ENCODE peak calls at places on chromosomes 6 and 20, in four cellular contexts. O is A549, M is K562, R is GM12878. I is an unnamed sample.

GRCh38 chr6:7108196-7108963 is 619 bp downstream of the RREB1 start:
- DNase-seq in O (peak), M (peak), R (no peak), I (peak)

GRCh38 chr20:20546402-20546801 is 166.0 kb downstream of the RALGAPA2 start:
- DNase-seq in O (no peak), M (no peak), R (no peak), I (no peak)

GRCh38 chr6:168260385-168260987 is 59.1 kb downstream of the DACT2 start:
- DNase-seq in O (no peak), M (no peak), R (no peak), I (no peak)

GRCh38 chr6:148382856-148383255 is 40.2 kb downstream of the SASH1 start:
- DNase-seq in O (no peak), M (no peak), R (no peak), I (peak)

GRCh38 chr20:61835791-61836350 is 229.8 kb downstream of the TAF4 start:
- DNase-seq in O (no peak), M (no peak), R (no peak), I (no peak)

GRCh38 chr6:10194816-10195639 is 219.8 kb downstream of the TFAP2A start:
- DNase-seq in O (no peak), M (no peak), R (no peak), I (no peak)

GRCh38 chr20:44619294-44619693 is 32.2 kb downstream of the ADA start:
- DNase-seq in O (no peak), M (no peak), R (no peak), I (no peak)

GRCh38 chr6:6033858-6034257 is 27.1 kb upstream of the NRN1 start:
- DNase-seq in O (no peak), M (no peak), R (no peak), I (no peak)

GRCh38 chr6:33827546-33828451 is 24.0 kb upstream of the MLN start:
- DNase-seq in O (no peak), M (no peak), R (no peak), I (peak)

GRCh38 chr6:3805448-3806123 is 43.6 kb upstream of the FAM50B start:
- DNase-seq in O (no peak), M (no peak), R (no peak), I (peak)

GRCh38 chr6:117399126-117399525 is 26.6 kb downstream of the ROS1 start:
- DNase-seq in O (no peak), M (no peak), R (no peak), I (no peak)

GRCh38 chr6:109239192-109239917 is 142.9 kb downstream of the CD164 start:
- DNase-seq in O (no peak), M (no peak), R (no peak), I (no peak)

GRCh38 chr20:43188861-43189613 is 669 bp downstream of the PTPRT start:
- DNase-seq in O (no peak), M (no peak), R (no peak), I (no peak)

GRCh38 chr20:1528811-1529210 is 28.7 kb downstream of the SIRPD start:
- DNase-seq in O (no peak), M (no peak), R (no peak), I (peak)

GRCh38 chr6:79307321-79308036 is 73.0 kb upstream of the HMGN3 start:
- DNase-seq in O (no peak), M (no peak), R (no peak), I (no peak)

GRCh38 chr6:51842487-51843469 is 244.6 kb downstream of the PKHD1 start:
- DNase-seq in O (no peak), M (no peak), R (no peak), I (no peak)

GRCh38 chr6:163600781-163601180 is 186.3 kb downstream of the QKI start:
- DNase-seq in O (no peak), M (no peak), R (no peak), I (no peak)

GRCh38 chr6:163608060-163608752 is 193.7 kb downstream of the QKI start:
- DNase-seq in O (no peak), M (no peak), R (no peak), I (no peak)

GRCh38 chr6:163603395-163603794 is 188.9 kb downstream of the QKI start:
- DNase-seq in O (no peak), M (no peak), R (no peak), I (no peak)

GRCh38 chr6:163602851-163603250 is 188.3 kb downstream of the QKI start:
- DNase-seq in O (no peak), M (no peak), R (no peak), I (no peak)

DNA sequence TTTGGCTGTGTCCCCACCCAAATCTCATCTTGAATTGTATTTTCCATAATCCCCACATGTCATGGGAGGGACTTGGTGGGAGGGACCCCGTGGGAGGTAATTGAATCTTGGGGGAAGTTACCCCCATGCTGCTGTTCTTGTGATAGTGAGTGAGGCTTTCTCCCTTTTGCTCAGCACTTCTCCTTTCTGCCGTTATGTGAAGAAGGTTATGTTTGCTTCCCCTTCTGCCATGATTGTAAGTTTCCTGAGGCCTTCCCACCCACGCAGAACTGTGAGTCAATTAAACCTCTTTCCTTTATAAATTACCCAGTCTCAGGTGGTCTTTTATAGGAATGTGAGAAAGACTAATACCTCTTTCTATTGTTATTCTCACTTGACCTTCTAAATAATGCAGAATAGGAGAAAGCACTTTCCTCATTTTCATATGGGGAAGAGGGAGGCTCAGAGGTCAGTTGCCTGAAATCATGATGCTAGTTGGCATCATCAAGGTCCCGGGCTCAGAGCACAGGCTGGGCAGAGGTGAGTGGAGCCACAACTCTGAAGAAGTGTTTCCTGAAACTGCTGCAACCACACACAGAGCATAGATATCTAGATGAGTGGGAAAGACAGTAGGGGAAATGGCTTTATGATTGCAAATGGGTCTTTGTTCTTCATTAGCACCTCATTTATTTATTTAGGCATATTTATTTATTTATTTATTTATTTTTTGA is 191.0 kb downstream of the QKI start:
- DNase-seq in O (no peak), M (no peak), R (no peak), I (no peak)
- TF ChIP-seq ELK1 in O (no peak), M (no peak), R (no peak), I (no peak)

GRCh38 chr6:166406197-166406596 is 23.5 kb upstream of the MPC1 start:
- DNase-seq in O (no peak), M (no peak), R (no peak), I (no peak)

GRCh38 chr6:166405416-166405815 is 22.7 kb upstream of the MPC1 start:
- DNase-seq in O (no peak), M (no peak), R (no peak), I (no peak)

GRCh38 chr6:166398348-166398747 is 15.6 kb upstream of the MPC1 start:
- DNase-seq in O (no peak), M (no peak), R (no peak), I (no peak)

GRCh38 chr6:166400181-166400580 is 17.4 kb upstream of the MPC1 start:
- DNase-seq in O (no peak), M (no peak), R (no peak), I (no peak)

DNA sequence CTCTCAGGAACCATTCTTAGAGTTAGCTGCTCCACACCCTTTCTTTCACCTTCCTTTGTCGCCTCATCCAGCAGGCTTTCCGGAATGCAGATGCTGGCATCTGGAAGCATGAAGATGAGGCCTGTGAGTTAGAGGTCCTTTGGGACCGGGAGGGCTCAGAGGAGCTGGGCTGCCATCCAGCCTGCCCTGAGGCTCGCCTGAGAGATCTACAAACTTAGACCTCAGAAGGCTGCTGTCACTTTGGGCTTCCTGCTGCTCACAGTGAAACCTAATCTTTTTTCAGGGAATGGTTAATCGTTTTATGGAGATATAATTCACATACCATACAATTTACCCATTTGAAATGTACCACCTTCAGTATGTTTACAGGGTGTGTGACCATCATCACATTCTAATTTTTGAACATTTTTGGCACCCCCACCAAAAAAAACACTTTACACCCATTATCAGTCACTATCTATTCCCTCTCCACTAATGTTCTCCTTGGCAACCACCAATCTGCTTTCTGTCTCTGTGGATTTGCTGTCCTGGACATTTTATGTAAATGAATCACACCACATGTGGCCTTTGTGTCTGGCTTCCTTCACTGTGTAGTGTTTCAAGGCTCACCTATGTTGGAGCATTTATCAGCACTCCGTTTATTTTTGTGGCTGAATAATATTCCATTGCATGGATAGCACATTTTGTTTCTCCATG is 20.0 kb upstream of the MPC1 start:
- DNase-seq in O (no peak), M (no peak), R (no peak), I (peak)
- TF ChIP-seq USF2 in O (no peak), M (no peak), R (no peak), I (no peak)

DNA sequence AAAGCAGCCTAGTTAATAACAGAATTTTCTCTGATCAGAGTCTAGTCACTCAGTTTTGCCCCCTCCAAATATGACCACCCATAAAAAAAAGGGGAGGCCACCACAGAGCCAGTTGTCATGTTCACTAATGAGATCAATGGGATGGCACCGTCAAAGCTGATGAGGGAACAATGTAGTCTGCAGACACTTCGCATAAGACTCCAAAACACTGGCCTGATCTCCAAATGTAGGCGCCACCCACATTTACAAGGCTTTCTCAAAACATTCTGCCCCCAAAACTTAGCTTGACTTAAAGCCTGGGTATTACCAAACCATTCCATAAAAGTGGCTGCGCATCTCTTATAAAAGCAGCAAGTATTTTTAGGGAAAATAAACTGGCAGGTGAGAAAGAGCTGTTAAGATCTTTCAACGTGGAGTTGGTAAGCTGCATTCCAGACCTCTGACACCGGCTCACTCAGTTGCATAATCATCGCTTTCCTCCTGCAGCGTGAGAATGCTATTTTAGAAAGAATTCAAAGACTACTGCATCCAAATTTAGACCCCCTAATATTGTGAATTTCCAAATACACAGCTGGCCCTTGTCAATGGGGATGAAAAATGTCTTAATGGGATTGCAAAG is 59.3 kb downstream of the TBC1D7 start:
- DNase-seq in O (no peak), M (no peak), R (no peak), I (peak)
- TF ChIP-seq ELK1 in O (no peak), M (no peak), R (no peak), I (no peak)

GRCh38 chr20:10639051-10639761 is 34.6 kb downstream of the JAG1 start:
- DNase-seq in O (no peak), M (no peak), R (no peak), I (peak)

GRCh38 chr20:10635476-10636208 is 38.2 kb downstream of the JAG1 start:
- DNase-seq in O (no peak), M (no peak), R (no peak), I (no peak)

GRCh38 chr20:10637563-10637962 is 36.2 kb downstream of the JAG1 start:
- DNase-seq in O (no peak), M (no peak), R (no peak), I (no peak)

GRCh38 chr20:10636326-10636818 is 37.4 kb downstream of the JAG1 start:
- DNase-seq in O (no peak), M (no peak), R (no peak), I (peak)

GRCh38 chr20:10637062-10637559 is 36.7 kb downstream of the JAG1 start:
- DNase-seq in O (no peak), M (no peak), R (no peak), I (peak)
- TF ChIP-seq USF2 in O (no peak), M (no peak), R (no peak), I (no peak)

GRCh38 chr6:156538875-156539660 is 238.1 kb upstream of the ARID1B start:
- DNase-seq in O (no peak), M (no peak), R (no peak), I (no peak)

GRCh38 chr6:156533860-156534580 is 243.2 kb upstream of the ARID1B start:
- DNase-seq in O (no peak), M (no peak), R (no peak), I (no peak)

GRCh38 chr6:156534594-156534993 is 242.6 kb upstream of the ARID1B start:
- DNase-seq in O (no peak), M (no peak), R (no peak), I (no peak)
- TF ChIP-seq ELK1 in O (no peak), M (no peak), R (no peak), I (no peak)

I was measured in IMR-90.